ENCODE peak calls at places on chromosome 12, in six cellular contexts. M is left ventricle myocardium inferior, S is heart left ventricle, K is mucosa of descending colon, W is sigmoid colon, H is NT2/D1. Q is an unnamed sample. For H3K4me1, the result is how much of the 10 kb centered on the place peaks cover.

GRCh38 chr12:29149691-29150382 is 759 bp downstream of the FAR2 start:
- DNase-seq in K (peak), W (peak), S (no peak), H (no peak), M (no peak), Q (no peak)

GRCh38 chr12:8038659-8039114 is 6.2 kb downstream of the FOXJ2 start:
- DNase-seq in K (peak), M (peak), H (peak), W (peak), S (peak), Q (peak)

GRCh38 chr12:14960548-14961465 is 594 bp downstream of the ARHGDIB start:
- DNase-seq in H (no peak), W (no peak), K (no peak), M (peak), S (peak), Q (no peak)

GRCh38 chr12:43325786-43326185 is 226.2 kb downstream of the ADAMTS20 start:
- DNase-seq in K (no peak), H (no peak), S (no peak), M (no peak), W (no peak), Q (no peak)

GRCh38 chr12:8712572-8712971 is 14.8 kb downstream of the RIMKLB start:
- DNase-seq in W (no peak), K (no peak), S (no peak), H (no peak), M (no peak), Q (no peak)

GRCh38 chr12:94640134-94640928 is 10.0 kb downstream of the TMCC3 start:
- DNase-seq in H (no peak), S (no peak), M (no peak), K (peak), W (no peak), Q (no peak)

GRCh38 chr12:77584860-77585259 is 245.8 kb upstream of the NAV3 start:
- DNase-seq in H (no peak), S (no peak), K (no peak), M (no peak), W (no peak), Q (no peak)

GRCh38 chr12:31749024-31749704 is 20.3 kb upstream of the AMN1 start:
- DNase-seq in H (peak), S (peak), W (no peak), K (peak), M (no peak), Q (peak)

GRCh38 chr12:45268672-45269406 is 52.9 kb downstream of the ANO6 start:
- DNase-seq in W (peak), M (peak), K (peak), S (peak), H (no peak), Q (peak)

GRCh38 chr12:58500399-58500798 is 419.9 kb downstream of the LRIG3 start:
- DNase-seq in H (no peak), M (no peak), S (no peak), K (no peak), W (no peak), Q (no peak)

GRCh38 chr12:50241178-50241577 is 42.1 kb downstream of the LIMA1 start:
- DNase-seq in W (no peak), M (no peak), H (no peak), S (no peak), K (no peak), Q (no peak)

GRCh38 chr12:107436376-107436775 is 249.2 kb upstream of the PWP1 start:
- DNase-seq in M (no peak), H (peak), K (no peak), W (no peak), S (no peak), Q (no peak)

GRCh38 chr12:103712191-103712590 is 125.1 kb downstream of the STAB2 start:
- DNase-seq in W (no peak), M (no peak), H (no peak), S (no peak), K (no peak), Q (no peak)

GRCh38 chr12:46657416-46658411 is 168.1 kb downstream of the SLC38A4 start:
- DNase-seq in K (no peak), H (no peak), M (no peak), W (no peak), S (no peak), Q (no peak)

GRCh38 chr12:98532687-98533304 is 17.4 kb downstream of the TMPO start:
- DNase-seq in H (peak), W (no peak), K (peak), M (no peak), S (no peak), Q (no peak)

GRCh38 chr12:77685112-77685511 is 145.6 kb upstream of the NAV3 start:
- DNase-seq in W (no peak), S (peak), H (peak), M (no peak), K (peak), Q (no peak)

GRCh38 chr12:26128180-26128579 is 3.3 kb upstream of the BHLHE41 start:
- DNase-seq in S (no peak), K (no peak), W (no peak), H (no peak), M (no peak), Q (no peak)

GRCh38 chr12:116551952-116552749 is 7.0 kb upstream of the MAP1LC3B2 start:
- DNase-seq in M (no peak), S (no peak), W (no peak), K (no peak), H (no peak), Q (no peak)

GRCh38 chr12:63955831-63956685 is 111.6 kb downstream of the SRGAP1 start:
- DNase-seq in S (no peak), H (no peak), K (peak), W (peak), M (no peak), Q (peak)

GRCh38 chr12:86914716-86915115 is 658.5 kb upstream of the MGAT4C start:
- DNase-seq in M (no peak), S (no peak), W (no peak), K (no peak), H (peak), Q (no peak)

GRCh38 chr12:77179515-77179914 is 114.1 kb upstream of the E2F7 start:
- DNase-seq in S (no peak), H (no peak), W (no peak), M (no peak), K (no peak), Q (no peak)

GRCh38 chr12:48300774-48301173 is 49.9 kb downstream of the ZNF641 start:
- DNase-seq in M (no peak), S (no peak), K (no peak), W (no peak), H (no peak), Q (no peak)

GRCh38 chr12:32087301-32087700 is 19.3 kb upstream of the BICD1 start:
- DNase-seq in S (no peak), K (no peak), H (no peak), W (no peak), M (no peak), Q (no peak)

GRCh38 chr12:25018146-25018545 is 69.2 kb upstream of the BCAT1 start:
- DNase-seq in H (no peak), M (no peak), S (no peak), K (no peak), W (no peak), Q (no peak)
- H3K4me1 ChIP-seq in H (under half), M (under half), S (under half), K (under half), W (under half), Q (under half)

DNA sequence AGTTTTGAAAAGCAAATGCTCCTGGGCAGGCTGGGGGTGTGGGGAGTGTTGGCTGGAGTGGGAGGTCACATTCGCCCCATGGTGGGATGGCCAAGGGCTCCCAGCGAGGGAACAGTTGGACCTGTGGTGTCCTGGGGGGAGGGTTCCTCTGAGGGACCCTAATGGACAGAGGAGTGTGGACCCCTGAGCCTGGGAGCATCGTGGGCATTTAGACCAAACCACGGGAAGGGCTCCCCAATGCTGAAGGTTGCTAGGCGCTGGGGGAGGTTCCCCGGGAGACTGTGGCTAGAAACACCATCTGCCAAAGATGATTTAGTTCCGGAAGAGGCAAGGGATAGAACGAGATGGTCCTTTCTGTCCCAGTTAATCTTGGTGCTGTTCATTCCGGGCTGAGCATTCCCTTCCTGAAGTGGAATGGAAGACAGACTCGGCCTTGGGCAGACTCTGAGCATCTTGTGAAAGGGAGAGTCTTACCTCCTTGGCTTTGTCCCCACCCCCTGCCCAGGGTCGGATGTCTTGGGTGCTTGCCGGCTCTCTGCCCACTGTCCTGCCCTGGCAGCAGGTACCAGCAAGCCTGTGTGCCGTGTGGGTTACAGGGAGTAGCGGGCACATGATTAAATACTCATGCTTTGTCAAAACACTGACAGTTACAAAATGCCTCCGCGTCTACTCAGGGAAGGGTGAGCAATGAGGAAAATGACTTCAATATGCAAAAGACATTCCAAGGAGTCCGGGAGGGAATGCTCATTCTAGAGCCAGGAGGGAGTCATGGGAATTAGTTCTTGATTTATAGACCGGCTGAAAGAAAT is 215.9 kb downstream of the CACNA1C start:
- DNase-seq in S (no peak), K (no peak), W (no peak), H (no peak), M (no peak), Q (no peak)
- H3K4me1 ChIP-seq in S (under half), K (under half), W (half or more), H (under half), M (half or more), Q (under half)

GRCh38 chr12:113465808-113466769 is 5.6 kb downstream of the LHX5 start:
- DNase-seq in M (no peak), H (no peak), S (no peak), K (no peak), W (no peak), Q (no peak)
- H3K4me1 ChIP-seq in M (half or more), H (under half), S (under half), K (under half), W (half or more), Q (under half)

GRCh38 chr12:89349814-89350213 is 2.5 kb downstream of the DUSP6 start:
- DNase-seq in S (peak), H (peak), K (no peak), M (no peak), W (peak), Q (no peak)

GRCh38 chr12:89352242-89352491 is 134 bp downstream of the DUSP6 start:
- DNase-seq in M (no peak), S (no peak), W (no peak), K (no peak), H (no peak), Q (no peak)

GRCh38 chr12:89351489-89352241 is 636 bp downstream of the DUSP6 start:
- DNase-seq in M (peak), H (no peak), K (peak), W (peak), S (peak), Q (no peak)

GRCh38 chr12:89350260-89350659 is 2.0 kb downstream of the DUSP6 start:
- DNase-seq in W (no peak), K (no peak), S (no peak), H (no peak), M (no peak), Q (no peak)

DNA sequence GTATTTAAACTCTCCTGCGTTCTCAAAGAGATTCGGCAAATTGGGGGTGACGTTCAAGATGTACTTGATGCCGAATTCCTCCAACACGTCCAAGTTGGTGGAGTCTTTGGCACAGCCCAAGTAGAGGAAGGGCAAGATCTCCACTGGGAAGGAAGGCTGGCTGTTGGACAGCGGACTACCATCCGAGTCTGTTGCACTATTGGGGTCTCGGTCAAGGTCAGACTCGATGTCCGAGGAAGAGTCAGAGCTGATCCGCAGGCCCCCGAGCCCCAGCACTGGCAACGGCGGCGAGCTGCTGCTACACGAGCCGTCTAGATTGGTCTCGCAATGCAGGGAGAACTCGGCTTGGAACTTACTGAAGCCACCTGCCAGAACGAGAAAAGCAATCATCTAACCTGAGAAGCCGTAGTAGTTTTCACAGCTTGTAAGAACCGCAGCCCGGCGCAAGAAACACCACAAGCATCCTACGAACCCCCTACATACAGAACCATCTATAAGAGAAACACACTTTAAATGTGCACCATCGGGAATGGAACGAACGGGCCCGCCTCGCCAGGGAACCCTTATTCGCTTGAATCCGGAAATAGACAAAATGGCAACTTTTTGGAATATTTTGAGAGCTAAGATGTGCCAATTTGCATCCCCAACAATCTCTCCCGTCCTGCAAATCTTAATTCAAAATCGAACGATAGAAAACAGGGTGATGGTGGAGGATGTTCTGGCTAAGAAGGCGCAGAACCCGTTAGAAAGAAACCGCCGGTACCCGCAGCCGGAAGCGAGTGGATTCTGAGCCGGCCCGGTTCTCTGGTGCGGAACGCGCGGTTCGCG is 1.4 kb downstream of the DUSP6 start:
- DNase-seq in S (no peak), W (peak), M (peak), H (no peak), K (peak), Q (no peak)
- H3K4me1 ChIP-seq in S (under half), W (under half), M (half or more), H (under half), K (under half), Q (under half)

GRCh38 chr12:121781751-121782615 is 11.5 kb downstream of the RHOF start:
- DNase-seq in S (no peak), H (no peak), K (no peak), M (no peak), W (no peak), Q (no peak)

GRCh38 chr12:121780429-121780828 is 13.1 kb downstream of the RHOF start:
- DNase-seq in W (no peak), M (no peak), S (no peak), K (no peak), H (no peak), Q (no peak)

GRCh38 chr12:121783771-121784170 is 9.7 kb downstream of the RHOF start:
- DNase-seq in K (no peak), W (no peak), S (no peak), M (no peak), H (no peak), Q (no peak)

GRCh38 chr12:121784460-121784859 is 9.0 kb downstream of the RHOF start:
- DNase-seq in S (no peak), M (no peak), W (no peak), K (no peak), H (no peak), Q (no peak)

GRCh38 chr12:121782616-121782966 is 10.9 kb downstream of the RHOF start:
- DNase-seq in K (no peak), H (no peak), M (no peak), S (no peak), W (no peak), Q (no peak)
- H3K4me1 ChIP-seq in K (under half), H (under half), M (under half), S (under half), W (under half), Q (under half)

GRCh38 chr12:53211476-53212381 is 4.7 kb upstream of the ITGB7 start:
- DNase-seq in H (no peak), M (no peak), K (no peak), W (no peak), S (no peak), Q (no peak)
- H3K4me1 ChIP-seq in H (under half), M (half or more), K (under half), W (under half), S (under half), Q (under half)

Q was measured in gastrocnemius medialis.